ENCODE peak calls at places on chromosome 1, in nine cellular contexts. O is psoas muscle, T is H1, A is transverse colon, S is astrocyte of the spinal cord, X is upper lobe of right lung, D is endothelial cell, M is H9, U is AG09319. K is an unnamed sample.

GRCh38 chr1:3014443-3015268 is 6.6 kb upstream of the ACTRT2 start:
- DNase-seq in O (no peak), T (no peak), A (no peak), S (no peak), X (peak; percentile 55), D (no peak), M (no peak), U (no peak), K (no peak)

GRCh38 chr1:33165209-33165608 is 16.6 kb downstream of the TRIM62 start:
- DNase-seq in O (no peak), T (no peak), A (no peak), S (no peak), X (no peak), D (peak; percentile 35), M (peak; percentile 93), U (no peak), K (no peak)

GRCh38 chr1:59718064-59718988 is 96.4 kb upstream of the HOOK1 start:
- DNase-seq in O (no peak), T (no peak), A (no peak), S (no peak), X (no peak), D (no peak), M (no peak), U (no peak), K (no peak)

GRCh38 chr1:85428471-85429077 is 36.4 kb downstream of the DDAH1 start:
- DNase-seq in O (no peak), T (no peak), A (no peak), S (no peak), X (no peak), D (no peak), M (no peak), U (no peak), K (no peak)

GRCh38 chr1:219271914-219272545 is 98.4 kb downstream of the LYPLAL1 start:
- DNase-seq in O (no peak), T (no peak), A (no peak), S (peak; percentile 71), X (no peak), D (no peak), M (no peak), U (no peak), K (no peak)

GRCh38 chr1:1213153-1213918 is 617 bp downstream of the TNFRSF4 start:
- DNase-seq in O (peak; percentile 55), T (no peak), A (peak; percentile 71), S (no peak), X (no peak), D (no peak), M (no peak), U (no peak), K (no peak)

GRCh38 chr1:221089273-221089672 is 210.0 kb downstream of the HLX start:
- DNase-seq in O (no peak), T (no peak), A (no peak), S (peak; percentile 40), X (no peak), D (no peak), M (no peak), U (no peak), K (no peak)

GRCh38 chr1:221759436-221759835 is 17.5 kb upstream of the DUSP10 start:
- DNase-seq in O (no peak), T (no peak), A (no peak), S (peak; percentile 18), X (no peak), D (no peak), M (no peak), U (no peak), K (no peak)

GRCh38 chr1:222283147-222283768 is 264.6 kb downstream of the HHIPL2 start:
- DNase-seq in O (no peak), T (no peak), A (no peak), S (peak; percentile 54), X (no peak), D (no peak), M (no peak), U (peak; percentile 0), K (peak; percentile 5)

GRCh38 chr1:6218380-6218779 is 12.5 kb downstream of the RNF207 start:
- DNase-seq in O (no peak), T (no peak), A (no peak), S (no peak), X (no peak), D (no peak), M (no peak), U (no peak), K (no peak)
- TF ChIP-seq CTCF in O (no peak), T (no peak), A (no peak), S (no peak), X (no peak), D (no peak), M (no peak), U (no peak), K (no peak)

GRCh38 chr1:12434686-12435085 is 183.3 kb downstream of the DHRS3 start:
- DNase-seq in O (no peak), T (no peak), A (no peak), S (no peak), X (no peak), D (no peak), M (no peak), U (no peak), K (no peak)
- TF ChIP-seq CTCF in O (no peak), T (no peak), A (no peak), S (no peak), X (no peak), D (no peak), M (no peak), U (no peak), K (no peak)

DNA sequence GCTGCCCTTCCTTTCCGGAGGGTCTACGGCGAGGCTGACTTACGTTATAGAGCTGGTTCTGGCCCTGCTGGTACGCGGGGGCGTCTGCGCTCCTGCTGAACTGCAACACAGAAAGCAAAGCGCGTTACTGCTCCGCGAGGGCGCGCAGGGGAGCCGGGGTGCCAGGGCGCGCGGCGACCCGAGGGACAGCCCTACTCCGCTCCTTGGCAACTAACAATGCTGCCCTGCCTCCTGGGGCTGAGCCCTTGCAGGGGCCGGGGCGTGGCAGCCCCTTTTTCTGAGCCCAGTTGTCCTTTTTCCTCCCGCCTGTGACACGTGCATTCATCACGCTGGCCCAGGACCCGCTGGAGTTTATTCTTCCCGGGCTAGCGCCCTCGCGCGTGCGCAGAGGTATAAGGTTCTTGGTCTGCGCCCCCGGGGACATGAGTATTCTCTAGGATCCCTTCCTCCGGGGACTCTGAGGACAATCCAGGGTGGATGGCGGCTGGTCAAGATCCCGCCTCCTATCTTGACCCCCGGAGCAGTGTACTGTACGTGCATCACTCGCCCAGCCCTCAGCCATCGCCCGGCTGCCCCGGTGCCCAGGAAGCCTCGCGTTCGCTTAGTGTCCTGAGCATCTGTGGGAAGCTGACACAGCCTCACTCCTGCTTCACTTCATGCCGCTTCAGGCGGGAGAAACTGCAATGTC is 78.9 kb downstream of the CD247 start:
- DNase-seq in O (peak; percentile 65), T (no peak), A (no peak), S (peak; percentile 45), X (no peak), D (peak; percentile 53), M (peak; percentile 75), U (no peak), K (no peak)
- TF ChIP-seq CTCF in O (peak; percentile 5), T (peak; percentile 25), A (no peak), S (peak; percentile 26), X (peak; percentile 8), D (no peak), M (peak; percentile 35), U (peak; percentile 25), K (peak; percentile 15)

GRCh38 chr1:57467825-57468224 is 44.0 kb upstream of the DAB1 start:
- DNase-seq in O (no peak), T (no peak), A (no peak), S (no peak), X (no peak), D (no peak), M (no peak), U (no peak), K (no peak)

GRCh38 chr1:57471995-57472394 is 48.1 kb upstream of the DAB1 start:
- DNase-seq in O (no peak), T (no peak), A (no peak), S (no peak), X (no peak), D (no peak), M (no peak), U (no peak), K (no peak)

GRCh38 chr1:57464756-57465155 is 40.9 kb upstream of the DAB1 start:
- DNase-seq in O (no peak), T (no peak), A (no peak), S (no peak), X (no peak), D (no peak), M (no peak), U (no peak), K (no peak)

GRCh38 chr1:57470028-57470427 is 46.2 kb upstream of the DAB1 start:
- DNase-seq in O (no peak), T (no peak), A (no peak), S (peak; percentile 33), X (no peak), D (no peak), M (no peak), U (no peak), K (no peak)

GRCh38 chr1:57468661-57469523 is 45.0 kb upstream of the DAB1 start:
- DNase-seq in O (no peak), T (no peak), A (no peak), S (peak; percentile 38), X (no peak), D (no peak), M (no peak), U (peak; percentile 42), K (no peak)
- TF ChIP-seq CTCF in O (no peak), T (no peak), A (no peak), S (no peak), X (no peak), D (no peak), M (peak; percentile 34), U (peak; percentile 4), K (peak; percentile 6)

GRCh38 chr1:94925561-94926364 is 1.1 kb downstream of the CNN3 start:
- DNase-seq in O (peak; percentile 72), T (peak; percentile 88), A (peak; percentile 51), S (peak; percentile 94), X (peak; percentile 70), D (peak; percentile 78), M (peak; percentile 92), U (peak; percentile 65), K (peak; percentile 61)
- TF ChIP-seq CTCF in O (no peak), T (no peak), A (peak; percentile 3), S (no peak), X (no peak), D (no peak), M (peak; percentile 30), U (no peak), K (no peak)

GRCh38 chr1:155269381-155269780 is 3.9 kb downstream of the CLK2 start:
- DNase-seq in O (no peak), T (no peak), A (no peak), S (no peak), X (no peak), D (no peak), M (no peak), U (no peak), K (no peak)
- TF ChIP-seq CTCF in O (no peak), T (no peak), A (no peak), S (no peak), X (no peak), D (no peak), M (no peak), U (no peak), K (no peak)

GRCh38 chr1:115706774-115707425 is 61.6 kb downstream of the CASQ2 start:
- DNase-seq in O (no peak), T (no peak), A (no peak), S (peak; percentile 64), X (no peak), D (no peak), M (peak; percentile 57), U (peak; percentile 14), K (no peak)
- TF ChIP-seq CTCF in O (peak; percentile 75), T (peak; percentile 70), A (peak; percentile 71), S (peak; percentile 57), X (peak; percentile 69), D (peak; percentile 95), M (peak; percentile 85), U (peak; percentile 57), K (peak; percentile 61)

GRCh38 chr1:64378826-64379225 is 91.1 kb upstream of the CACHD1 start:
- DNase-seq in O (no peak), T (no peak), A (no peak), S (no peak), X (no peak), D (no peak), M (peak; percentile 56), U (no peak), K (no peak)
- TF ChIP-seq CTCF in O (no peak), T (peak; percentile 55), A (no peak), S (no peak), X (no peak), D (no peak), M (peak; percentile 72), U (peak; percentile 9), K (no peak)

K was measured in HFF-Myc.